ENCODE peak calls at places on chromosomes 13 and 19, in five cellular contexts. X is IMR-90, L is uterus, D is A549, G is breast epithelium. B is an unnamed sample.

GRCh38 chr13:24040835-24041234 is 119.7 kb upstream of the SPATA13 start:
- DNase-seq in X (no peak), L (no peak), D (no peak), G (no peak), B (no peak)

GRCh38 chr13:88042489-88042888 is 371.3 kb downstream of the SLITRK5 start:
- DNase-seq in X (no peak), L (no peak), D (no peak), G (no peak), B (no peak)

GRCh38 chr13:104809483-104809882 is 1726.0 kb downstream of the EFNB2 start:
- DNase-seq in X (no peak), L (no peak), D (no peak), G (peak; percentile 28), B (no peak)

GRCh38 chr13:46352810-46353209 is 34.2 kb downstream of the RUBCNL start:
- DNase-seq in X (no peak), L (no peak), D (no peak), G (no peak), B (no peak)

GRCh38 chr19:17755977-17756670 is 4.8 kb downstream of the FCHO1 start:
- DNase-seq in X (peak; percentile 50), L (no peak), D (peak; percentile 82), G (no peak), B (peak; percentile 58)

GRCh38 chr19:12733369-12733896 is 1.1 kb downstream of the TRIR start:
- DNase-seq in X (peak; percentile 45), L (no peak), D (peak; percentile 36), G (no peak), B (peak; percentile 23)

GRCh38 chr19:9075064-9075964 is 11.5 kb upstream of the OR1M1 start:
- DNase-seq in X (peak; percentile 83), L (peak; percentile 96), D (peak; percentile 97), G (peak; percentile 69), B (peak; percentile 76)

GRCh38 chr13:93721483-93721882 is 494.9 kb downstream of the GPC6 start:
- DNase-seq in X (no peak), L (no peak), D (no peak), G (no peak), B (no peak)

GRCh38 chr19:897442-898039 is 4.3 kb downstream of the RNU6-9 start:
- DNase-seq in X (no peak), L (no peak), D (no peak), G (no peak), B (no peak)

GRCh38 chr13:28983661-28984060 is 163.5 kb downstream of the MTUS2 start:
- DNase-seq in X (no peak), L (no peak), D (no peak), G (no peak), B (peak; percentile 41)

GRCh38 chr19:4399871-4400768 is at the start of gene SH3GL1:
- DNase-seq in X (peak; percentile 88), L (peak; percentile 95), D (peak; percentile 94), G (peak; percentile 92), B (peak; percentile 95)

GRCh38 chr13:113337556-113337955 is 26.4 kb downstream of the GRTP1 start:
- DNase-seq in X (no peak), L (no peak), D (no peak), G (no peak), B (no peak)

GRCh38 chr13:42108217-42108616 is 59.8 kb downstream of the DGKH start:
- DNase-seq in X (no peak), L (no peak), D (no peak), G (no peak), B (no peak)

GRCh38 chr13:32530841-32531253 is 7.7 kb downstream of the N4BP2L2 start:
- DNase-seq in X (peak; percentile 83), L (peak; percentile 30), D (no peak), G (no peak), B (peak; percentile 27)

GRCh38 chr19:1019980-1020867 is 699 bp downstream of the TMEM259 start:
- DNase-seq in X (no peak), L (peak; percentile 56), D (no peak), G (no peak), B (peak; percentile 31)

GRCh38 chr19:5978606-5979552 is 939 bp upstream of the RANBP3 start:
- DNase-seq in X (no peak), L (peak; percentile 45), D (no peak), G (no peak), B (no peak)

GRCh38 chr13:23695711-23696512 is 125.7 kb downstream of the TNFRSF19 start:
- DNase-seq in X (no peak), L (no peak), D (no peak), G (no peak), B (no peak)

GRCh38 chr13:106423530-106423929 is 111.9 kb downstream of the EFNB2 start:
- DNase-seq in X (no peak), L (no peak), D (no peak), G (no peak), B (no peak)

GRCh38 chr13:83546476-83546875 is 335.8 kb downstream of the SLITRK1 start:
- DNase-seq in X (no peak), L (no peak), D (no peak), G (no peak), B (no peak)

GRCh38 chr19:4322942-4323665 is 15.5 kb downstream of the STAP2 start:
- DNase-seq in X (no peak), L (no peak), D (peak; percentile 66), G (no peak), B (peak; percentile 30)

GRCh38 chr19:44822177-44822576 is 13.3 kb downstream of the BCAM start:
- DNase-seq in X (no peak), L (no peak), D (no peak), G (no peak), B (no peak)
- TF ChIP-seq CTCF in X (no peak), L (no peak), D (no peak), G (no peak), B (no peak)

GRCh38 chr13:43805681-43806128 is 18.9 kb upstream of the ENOX1 start:
- DNase-seq in X (peak; percentile 25), L (no peak), D (peak; percentile 65), G (no peak), B (no peak)
- TF ChIP-seq POLR2A in X (peak; percentile 60), L (no peak), D (no peak), G (no peak), B (no peak)

DNA sequence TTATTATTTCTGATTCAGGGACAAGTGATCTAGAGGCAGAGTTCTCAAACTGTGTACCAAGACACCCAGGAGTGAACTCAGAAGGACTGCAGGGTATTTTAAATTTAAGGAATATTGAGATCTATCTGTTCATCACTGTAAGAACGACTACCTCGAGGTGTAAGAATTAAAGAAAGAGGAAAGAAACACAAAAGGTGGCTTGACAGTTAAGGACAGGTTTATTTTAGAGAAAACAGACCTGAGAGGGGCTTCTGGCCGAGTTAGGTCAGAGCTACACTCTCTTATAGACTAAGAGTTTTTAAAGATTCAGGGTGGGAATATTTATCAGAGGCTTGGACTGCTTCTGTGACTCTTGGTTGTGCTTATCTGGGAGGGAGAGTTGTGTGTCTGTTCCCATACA is 12.6 kb upstream of the NLRP5 start:
- DNase-seq in X (no peak), L (no peak), D (no peak), G (no peak), B (no peak)
- H3K4me1 ChIP-seq in X (no peaks in the 10 kb centered on the region), L (no peaks in the 10 kb centered on the region), D (no peaks in the 10 kb centered on the region), G (no peaks in the 10 kb centered on the region), B (no peaks in the 10 kb centered on the region)

DNA sequence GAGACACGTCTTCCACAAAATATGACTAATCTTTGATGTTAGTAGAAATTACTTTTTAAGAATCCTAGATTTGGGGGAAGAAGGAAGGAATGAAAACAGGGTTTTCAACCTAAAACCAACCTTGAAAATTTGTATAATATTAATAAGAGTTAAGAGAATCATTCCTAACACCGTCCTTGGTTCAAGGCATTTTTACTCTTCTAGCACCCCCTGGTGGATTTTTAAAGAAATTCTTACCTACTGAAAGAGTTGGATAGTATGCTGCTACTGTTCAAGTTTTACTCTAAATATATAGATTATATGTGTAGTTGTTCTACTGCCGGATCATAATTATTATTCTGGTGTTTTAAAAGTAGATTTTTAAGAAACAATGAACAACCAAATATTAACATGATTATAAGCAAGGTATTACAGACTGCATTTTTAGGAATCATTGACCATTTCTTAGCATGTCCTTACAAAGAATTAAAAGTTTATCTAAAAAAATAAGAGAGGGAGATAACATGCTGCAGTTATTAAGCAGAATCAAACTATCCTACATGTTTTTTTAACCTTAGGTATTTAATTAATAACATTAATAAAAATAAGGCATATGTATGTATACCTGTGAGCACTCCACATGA is 7.4 kb upstream of the SLITRK6 start:
- DNase-seq in X (peak; percentile 61), L (no peak), D (peak; percentile 61), G (no peak), B (no peak)
- TF ChIP-seq CTCF in X (peak; percentile 75), L (peak; percentile 45), D (peak; percentile 73), G (peak; percentile 62), B (peak; percentile 35)

GRCh38 chr19:53082929-53083328 is 20.3 kb downstream of the ZNF160 start:
- DNase-seq in X (no peak), L (no peak), D (no peak), G (no peak), B (no peak)

GRCh38 chr19:53088091-53088490 is 15.1 kb downstream of the ZNF160 start:
- DNase-seq in X (peak; percentile 22), L (no peak), D (no peak), G (no peak), B (no peak)

GRCh38 chr19:53085496-53085895 is 17.7 kb downstream of the ZNF160 start:
- DNase-seq in X (no peak), L (no peak), D (no peak), G (no peak), B (no peak)

GRCh38 chr19:53091413-53091812 is 11.8 kb downstream of the ZNF160 start:
- DNase-seq in X (no peak), L (no peak), D (no peak), G (no peak), B (no peak)

GRCh38 chr19:53086949-53087348 is 16.3 kb downstream of the ZNF160 start:
- DNase-seq in X (peak; percentile 32), L (peak; percentile 74), D (no peak), G (peak; percentile 37), B (peak; percentile 8)
- TF ChIP-seq POLR2A in X (no peak), L (no peak), D (no peak), G (no peak), B (no peak)

GRCh38 chr19:35213678-35214632 is 14.6 kb downstream of the FAM187B start:
- DNase-seq in X (peak; percentile 64), L (peak; percentile 81), D (peak; percentile 85), G (peak; percentile 74), B (peak; percentile 71)

GRCh38 chr19:35214766-35215422 is 13.6 kb downstream of the FAM187B start:
- DNase-seq in X (no peak), L (no peak), D (no peak), G (no peak), B (no peak)

GRCh38 chr19:35212241-35212640 is 16.3 kb downstream of the FAM187B start:
- DNase-seq in X (no peak), L (no peak), D (no peak), G (no peak), B (no peak)

GRCh38 chr19:35209646-35210045 is 18.9 kb downstream of the FAM187B start:
- DNase-seq in X (no peak), L (no peak), D (no peak), G (no peak), B (no peak)

DNA sequence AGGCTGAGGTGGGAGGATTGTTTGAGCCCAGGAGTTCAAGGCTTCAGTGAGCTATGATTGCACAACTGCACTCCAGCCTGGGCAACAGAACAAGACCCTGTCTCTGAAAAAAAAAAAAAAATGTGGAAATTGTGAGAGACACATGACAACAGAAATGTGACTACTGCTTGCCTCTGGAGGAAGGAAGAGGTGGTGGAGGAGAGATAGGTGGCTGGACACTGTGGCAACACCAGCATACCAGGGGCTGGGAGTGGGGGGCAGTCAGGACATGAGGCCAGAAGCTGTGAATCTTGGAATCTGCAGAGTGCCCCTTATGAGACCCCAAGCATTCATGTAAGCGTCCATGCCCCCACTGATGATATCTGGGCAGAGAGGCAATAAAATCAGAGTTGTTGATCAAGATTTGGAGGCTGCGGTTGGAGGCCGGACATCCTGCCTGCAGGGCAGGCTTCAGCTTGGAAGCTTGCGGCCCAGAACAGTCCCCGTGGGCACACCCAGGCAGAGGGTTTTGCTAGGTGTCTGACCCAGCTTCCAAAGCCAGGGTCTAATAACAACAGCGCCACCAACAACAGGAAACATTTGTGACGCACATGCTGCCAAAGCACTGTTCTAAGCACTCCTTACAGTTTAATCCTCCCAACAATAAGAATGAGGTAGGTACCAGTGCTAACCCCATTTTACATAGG is 16.9 kb downstream of the FAM187B start:
- DNase-seq in X (no peak), L (peak; percentile 48), D (no peak), G (peak; percentile 58), B (peak; percentile 73)
- H3K4me1 ChIP-seq in X (no peaks in the 10 kb centered on the region), L (no peaks in the 10 kb centered on the region), D (peaks cover 13% of the 10 kb centered on the region), G (no peaks in the 10 kb centered on the region), B (peaks cover 19% of the 10 kb centered on the region)

B was measured in body of pancreas.